ENCODE peak calls at places on chromosomes 2 and 18, in six cellular contexts. S is aorta; Z is T1000; W is activated CD4-positive, alpha-beta T cell treated with anti-CD3 and anti-CD28 coated beads, Interleukin-2, amount 10 ng/mL, durations not matched to agents 7 days and 5 days; M is spleen; C is K562. T is an unnamed sample.

GRCh38 chr18:40152859-40153258 is 1802.2 kb upstream of the PIK3C3 start:
- DNase-seq in W (no peak), S (no peak), M (no peak), C (no peak), Z (no peak), T (no peak)

GRCh38 chr2:86790134-86790827 is 432 bp downstream of the CD8A start:
- DNase-seq in C (no peak), W (no peak), M (peak; percentile 79), S (no peak), Z (no peak), T (peak; percentile 64)

GRCh38 chr18:41617592-41617991 is 337.4 kb upstream of the PIK3C3 start:
- DNase-seq in C (no peak), W (no peak), Z (no peak), S (no peak), M (no peak), T (no peak)

GRCh38 chr2:8452979-8453903 is 228.6 kb upstream of the ID2 start:
- DNase-seq in S (no peak), W (no peak), C (peak; percentile 16), Z (no peak), M (no peak), T (no peak)

GRCh38 chr2:169131587-169132512 is 62.5 kb downstream of the DHRS9 start:
- DNase-seq in S (no peak), W (no peak), C (peak; percentile 63), Z (no peak), M (no peak), T (no peak)

GRCh38 chr2:182625814-182626213 is 90.2 kb upstream of the DNAJC10 start:
- DNase-seq in Z (no peak), C (no peak), S (no peak), W (no peak), M (no peak), T (no peak)

GRCh38 chr18:7601249-7601620 is 34.1 kb downstream of the PTPRM start:
- DNase-seq in W (no peak), M (no peak), Z (peak; percentile 23), C (no peak), S (no peak), T (no peak)

GRCh38 chr2:11901351-11902069 is 155.1 kb downstream of the LPIN1 start:
- DNase-seq in S (no peak), Z (no peak), C (peak; percentile 64), W (no peak), M (no peak), T (no peak)

GRCh38 chr18:76376225-76376624 is 118.8 kb downstream of the ZNF516 start:
- DNase-seq in C (no peak), Z (no peak), S (no peak), W (no peak), M (no peak), T (no peak)

GRCh38 chr2:231013820-231014219 is 17.9 kb downstream of the SPATA3 start:
- DNase-seq in S (no peak), M (no peak), C (no peak), Z (no peak), W (no peak), T (no peak)

T was measured in activated CD8-positive, alpha-beta memory T cell treated with anti-CD3 and anti-CD28 coated beads, Interleukin-2, amount 10 ng/mL, durations not matched to agents 7 days and 5 days.